ENCODE peak calls at places on chromosomes 5 and 9, in five cellular contexts. J is A549, X is heart right ventricle, Y is psoas muscle, O is cardiac muscle cell. M is an unnamed sample.

GRCh38 chr5:83741571-83741970 is 20.9 kb upstream of the HAPLN1 start:
- DNase-seq in J (no peak), X (no peak), Y (no peak), O (no peak), M (no peak)

GRCh38 chr9:18002718-18003438 is 424.0 kb downstream of the SH3GL2 start:
- DNase-seq in J (no peak), X (no peak), Y (no peak), O (no peak), M (no peak)

GRCh38 chr5:81233080-81233634 is at the start of gene CKMT2:
- DNase-seq in J (no peak), X (peak), Y (peak), O (peak), M (peak)

GRCh38 chr5:135139397-135140134 is 105.5 kb upstream of the PITX1 start:
- DNase-seq in J (peak), X (no peak), Y (no peak), O (no peak), M (peak)

GRCh38 chr9:74777136-74777879 is 110.4 kb downstream of the TRPM6 start:
- DNase-seq in J (peak), X (peak), Y (peak), O (peak), M (no peak)

GRCh38 chr5:53069626-53070025 is 39.9 kb downstream of the MOCS2 start:
- DNase-seq in J (no peak), X (no peak), Y (no peak), O (no peak), M (no peak)

GRCh38 chr9:84669008-84669292 is 579 bp upstream of the NTRK2 start:
- DNase-seq in J (no peak), X (no peak), Y (no peak), O (no peak), M (no peak)

GRCh38 chr5:143318833-143319232 is 84.7 kb downstream of the NR3C1 start:
- DNase-seq in J (no peak), X (no peak), Y (no peak), O (no peak), M (no peak)

GRCh38 chr5:126939887-126940286 is 90.5 kb downstream of the MARCHF3 start:
- DNase-seq in J (no peak), X (no peak), Y (no peak), O (no peak), M (no peak)

GRCh38 chr5:72937517-72938061 is 18.3 kb upstream of the FCHO2 start:
- DNase-seq in J (no peak), X (no peak), Y (no peak), O (no peak), M (no peak)

GRCh38 chr5:135174315-135175096 is 140.5 kb upstream of the PITX1 start:
- DNase-seq in J (no peak), X (no peak), Y (no peak), O (no peak), M (no peak)

GRCh38 chr9:131651160-131651559 is 88.7 kb downstream of the RAPGEF1 start:
- DNase-seq in J (no peak), X (no peak), Y (no peak), O (no peak), M (no peak)

GRCh38 chr5:130992095-130992494 is 173.0 kb downstream of the HINT1 start:
- DNase-seq in J (no peak), X (no peak), Y (no peak), O (no peak), M (no peak)

GRCh38 chr5:90675222-90675621 is 116.6 kb downstream of the ADGRV1 start:
- DNase-seq in J (no peak), X (no peak), Y (no peak), O (no peak), M (no peak)

GRCh38 chr5:119745976-119746375 is 116.6 kb downstream of the FAM170A start:
- DNase-seq in J (no peak), X (no peak), Y (no peak), O (no peak), M (no peak)

GRCh38 chr9:136667940-136668760 is 5.4 kb downstream of the EGFL7 start:
- DNase-seq in J (no peak), X (no peak), Y (no peak), O (no peak), M (no peak)

GRCh38 chr5:124103671-124104070 is 591.7 kb downstream of the CSNK1G3 start:
- DNase-seq in J (no peak), X (no peak), Y (no peak), O (no peak), M (no peak)

GRCh38 chr5:172479034-172479783 is 24.9 kb upstream of the SH3PXD2B start:
- DNase-seq in J (peak), X (peak), Y (peak), O (peak), M (peak)

GRCh38 chr5:79602884-79603283 is 9.4 kb upstream of the TENT2 start:
- DNase-seq in J (no peak), X (no peak), Y (no peak), O (no peak), M (no peak)

GRCh38 chr9:124013263-124014211 is 2.0 kb downstream of the LHX2 start:
- DNase-seq in J (no peak), X (no peak), Y (no peak), O (no peak), M (no peak)

GRCh38 chr5:34686762-34687268 is 30.7 kb downstream of the RAI14 start:
- DNase-seq in J (peak), X (peak), Y (peak), O (peak), M (peak)

GRCh38 chr5:126000533-126000932 is 422.7 kb upstream of the GRAMD2B start:
- DNase-seq in J (no peak), X (no peak), Y (no peak), O (no peak), M (no peak)

GRCh38 chr9:91839926-91840464 is 110.0 kb downstream of the ROR2 start:
- DNase-seq in J (no peak), X (no peak), Y (no peak), O (no peak), M (no peak)

GRCh38 chr9:8730618-8731017 is 931.0 kb upstream of the DMAC1 start:
- DNase-seq in J (no peak), X (no peak), Y (no peak), O (no peak), M (no peak)

GRCh38 chr5:150519560-150519945 is 11.6 kb downstream of the NDST1 start:
- DNase-seq in J (no peak), X (no peak), Y (no peak), O (no peak), M (no peak)

DNA sequence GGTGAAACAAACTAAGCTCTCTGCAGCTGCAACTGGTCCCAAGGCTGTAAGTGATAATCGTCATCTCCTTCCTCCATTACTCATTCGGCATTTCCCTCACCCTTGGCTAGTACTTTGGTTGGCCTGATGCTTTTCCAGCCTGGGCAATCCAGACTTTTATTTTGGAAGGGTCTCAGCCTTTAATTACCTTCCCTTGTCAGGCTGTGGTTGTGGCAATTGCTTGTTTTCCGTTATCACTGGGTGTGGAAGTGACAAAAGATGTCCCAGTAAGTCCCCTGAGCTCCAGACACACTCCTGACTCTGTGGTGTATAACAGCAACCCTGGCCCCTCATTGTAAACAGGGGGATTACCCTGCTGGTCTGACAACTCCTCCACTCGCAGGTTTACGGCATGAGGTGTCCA is 6.3 kb upstream of the FAF2 start:
- DNase-seq in J (no peak), X (no peak), Y (no peak), O (no peak), M (no peak)
- H3K4me3 ChIP-seq in J (no peak), X (no peak), Y (no peak), O (no peak), M (no peak)

GRCh38 chr9:83535736-83536135 is 2.5 kb downstream of the FRMD3 start:
- DNase-seq in J (no peak), X (no peak), Y (no peak), O (no peak), M (no peak)

GRCh38 chr9:83538890-83539238 is 663 bp upstream of the FRMD3 start:
- DNase-seq in J (no peak), X (no peak), Y (no peak), O (no peak), M (no peak)

GRCh38 chr9:83537331-83538171 is 650 bp downstream of the FRMD3 start:
- DNase-seq in J (no peak), X (peak), Y (no peak), O (peak), M (no peak)

GRCh38 chr9:83536332-83536731 is 1.9 kb downstream of the FRMD3 start:
- DNase-seq in J (no peak), X (no peak), Y (no peak), O (peak), M (no peak)

GRCh38 chr9:83538172-83538889 is at the start of gene FRMD3:
- DNase-seq in J (peak), X (peak), Y (peak), O (peak), M (peak)
- H3K27ac ChIP-seq in J (peak), X (peak), Y (peak), O (no peak), M (peak)

DNA sequence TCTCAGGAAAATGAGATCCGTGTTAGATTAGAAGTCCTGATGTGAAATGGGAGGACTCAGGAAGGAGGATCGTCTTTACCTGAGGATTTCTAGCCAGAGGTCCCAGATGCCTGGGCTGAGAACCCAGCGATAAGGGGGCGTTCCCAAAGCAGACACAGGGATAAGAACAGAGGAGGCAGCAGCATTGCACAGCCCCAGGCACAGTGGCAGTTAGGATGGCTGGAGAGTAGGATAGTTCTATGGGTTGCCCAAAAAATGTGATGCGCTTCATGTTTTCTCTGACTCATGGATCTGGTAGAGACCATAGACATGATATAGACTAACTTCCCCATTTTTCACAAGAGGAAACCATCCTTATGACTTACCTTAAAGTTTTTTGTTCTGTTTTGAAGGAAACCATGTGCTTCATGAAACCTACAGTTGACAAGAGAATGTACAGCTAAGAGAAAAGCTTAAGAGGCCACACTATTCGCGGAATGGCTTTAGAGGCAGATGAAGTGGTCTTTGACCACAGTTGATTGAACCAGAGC is 37.2 kb downstream of the C9orf152 start:
- DNase-seq in J (no peak), X (no peak), Y (no peak), O (no peak), M (no peak)
- TF ChIP-seq CTCF in J (no peak), X (no peak), Y (no peak), O (no peak), M (no peak)

GRCh38 chr9:127925959-127926949 is 4.3 kb downstream of the PIP5KL1 start:
- DNase-seq in J (no peak), X (no peak), Y (no peak), O (no peak), M (no peak)
- H3K4me3 ChIP-seq in J (no peak), X (no peak), Y (no peak), O (no peak), M (no peak)

GRCh38 chr5:56638768-56639238 is 176.5 kb upstream of the MAP3K1 start:
- DNase-seq in J (no peak), X (no peak), Y (no peak), O (no peak), M (no peak)
- H3K27ac ChIP-seq in J (peak), X (no peak), Y (no peak), O (no peak), M (no peak)